ENCODE peak calls at places on chromosome 9, in eight cellular contexts. C, W, B, L, E, Z, G and T are unnamed samples.

GRCh38 chr9:97038551-97038908 is 412 bp downstream of the CTSV start:
- DNase-seq in C (peak; percentile 25), W (no peak), B (peak; percentile 16), L (no peak), E (no peak), Z (no peak), G (no peak), T (no peak)

GRCh38 chr9:131092548-131093440 is 3.5 kb upstream of the AIF1L start:
- DNase-seq in C (no peak), W (no peak), B (no peak), L (no peak), E (no peak), Z (no peak), G (no peak), T (no peak)

GRCh38 chr9:135307314-135307713 is 172.3 kb upstream of the PPP1R26 start:
- DNase-seq in C (no peak), W (no peak), B (no peak), L (no peak), E (no peak), Z (no peak), G (no peak), T (no peak)

GRCh38 chr9:73738741-73739530 is 587.3 kb downstream of the ANXA1 start:
- DNase-seq in C (no peak), W (no peak), B (no peak), L (no peak), E (no peak), Z (no peak), G (no peak), T (no peak)

GRCh38 chr9:131477816-131478419 is 24.8 kb upstream of the POMT1 start:
- DNase-seq in C (no peak), W (no peak), B (no peak), L (peak; percentile 54), E (no peak), Z (no peak), G (no peak), T (no peak)

GRCh38 chr9:69745716-69746538 is 13.9 kb downstream of the PTAR1 start:
- DNase-seq in C (no peak), W (peak; percentile 48), B (no peak), L (no peak), E (no peak), Z (no peak), G (no peak), T (no peak)

GRCh38 chr9:95009459-95009858 is 283.0 kb downstream of the AOPEP start:
- DNase-seq in C (no peak), W (peak; percentile 60), B (no peak), L (no peak), E (no peak), Z (no peak), G (no peak), T (no peak)

GRCh38 chr9:109863961-109864360 is 84.0 kb downstream of the PALM2AKAP2 start:
- DNase-seq in C (no peak), W (peak; percentile 39), B (no peak), L (no peak), E (no peak), Z (no peak), G (no peak), T (peak; percentile 29)

GRCh38 chr9:36831381-36832231 is 202.5 kb downstream of the PAX5 start:
- DNase-seq in C (no peak), W (no peak), B (no peak), L (peak; percentile 25), E (no peak), Z (no peak), G (no peak), T (no peak)